ENCODE peak calls at places on chromosomes 3 and 15, in eight cellular contexts. O is nephron progenitor cell, N is AG10803, L is BJ, M is hepatocyte, I is body of pancreas, F is fibroblast of mammary gland, C is tibial nerve. W is an unnamed sample.

GRCh38 chr15:88345962-88346361 is 89.4 kb upstream of the NTRK3 start:
- DNase-seq in O (no peak), N (no peak), L (no peak), M (no peak), I (no peak), F (no peak), C (no peak), W (no peak)

GRCh38 chr3:190139365-190139764 is 18.7 kb upstream of the P3H2 start:
- DNase-seq in O (no peak), N (no peak), L (no peak), M (no peak), I (no peak), F (no peak), C (no peak), W (no peak)

GRCh38 chr3:157856078-157856939 is 249.9 kb downstream of the SHOX2 start:
- DNase-seq in O (no peak), N (no peak), L (no peak), M (no peak), I (peak; percentile 27), F (peak; percentile 57), C (no peak), W (no peak)

GRCh38 chr15:85639752-85640381 is 154.9 kb downstream of the KLHL25 start:
- DNase-seq in O (no peak), N (peak; percentile 84), L (peak; percentile 71), M (no peak), I (no peak), F (peak; percentile 90), C (no peak), W (no peak)

GRCh38 chr3:5120446-5120845 is 1.6 kb upstream of the ARL8B start:
- DNase-seq in O (no peak), N (no peak), L (no peak), M (no peak), I (no peak), F (no peak), C (no peak), W (no peak)

GRCh38 chr3:183539821-183540220 is 15.7 kb downstream of the KLHL6 start:
- DNase-seq in O (no peak), N (peak; percentile 4), L (no peak), M (no peak), I (no peak), F (no peak), C (no peak), W (no peak)

GRCh38 chr3:184059424-184059823 is 6.6 kb downstream of the HTR3C start:
- DNase-seq in O (no peak), N (no peak), L (no peak), M (no peak), I (no peak), F (no peak), C (no peak), W (no peak)

GRCh38 chr3:11021611-11022011 is 29.1 kb downstream of the SLC6A1 start:
- DNase-seq in O (no peak), N (no peak), L (no peak), M (no peak), I (no peak), F (no peak), C (no peak), W (no peak)

GRCh38 chr3:13214847-13215472 is 141.7 kb upstream of the IQSEC1 start:
- DNase-seq in O (no peak), N (no peak), L (no peak), M (no peak), I (no peak), F (no peak), C (no peak), W (no peak)

GRCh38 chr3:57948080-57948671 is 60.0 kb upstream of the FLNB start:
- DNase-seq in O (no peak), N (no peak), L (no peak), M (no peak), I (no peak), F (no peak), C (no peak), W (no peak)

GRCh38 chr15:58453931-58454793 is 22.4 kb downstream of the LIPC start:
- DNase-seq in O (no peak), N (no peak), L (no peak), M (no peak), I (peak; percentile 49), F (peak; percentile 45), C (no peak), W (peak; percentile 90)

GRCh38 chr3:149638401-149639092 is 19.3 kb downstream of the WWTR1 start:
- DNase-seq in O (no peak), N (peak; percentile 83), L (peak; percentile 31), M (peak; percentile 40), I (peak; percentile 17), F (peak; percentile 77), C (no peak), W (no peak)

GRCh38 chr15:78308422-78309021 is 9.1 kb upstream of the SKIC8 start:
- DNase-seq in O (peak; percentile 89), N (peak; percentile 58), L (no peak), M (peak; percentile 90), I (peak; percentile 60), F (peak; percentile 57), C (peak; percentile 51), W (peak; percentile 80)

GRCh38 chr3:143977326-143978262 is 6.0 kb downstream of the DIPK2A start:
- DNase-seq in O (no peak), N (peak; percentile 20), L (no peak), M (no peak), I (no peak), F (peak; percentile 63), C (no peak), W (no peak)

GRCh38 chr3:106349191-106349881 is 480.5 kb upstream of the CBLB start:
- DNase-seq in O (no peak), N (no peak), L (no peak), M (no peak), I (no peak), F (no peak), C (no peak), W (no peak)

GRCh38 chr3:11548721-11549131 is 95.0 kb downstream of the VGLL4 start:
- DNase-seq in O (no peak), N (peak; percentile 78), L (no peak), M (no peak), I (no peak), F (peak; percentile 83), C (no peak), W (no peak)

GRCh38 chr3:141426404-141427034 is 58.2 kb downstream of the ZBTB38 start:
- DNase-seq in O (peak; percentile 16), N (peak; percentile 80), L (no peak), M (peak; percentile 83), I (peak; percentile 94), F (peak; percentile 82), C (peak; percentile 65), W (no peak)

GRCh38 chr15:98177950-98178848 is 217.7 kb downstream of the ARRDC4 start:
- DNase-seq in O (peak; percentile 59), N (peak; percentile 75), L (no peak), M (peak; percentile 87), I (peak; percentile 60), F (peak; percentile 73), C (no peak), W (peak; percentile 31)

GRCh38 chr15:32952062-32952461 is 234.3 kb downstream of the GREM1 start:
- DNase-seq in O (no peak), N (no peak), L (no peak), M (no peak), I (no peak), F (no peak), C (no peak), W (no peak)

GRCh38 chr15:92979011-92979701 is 79.0 kb downstream of the CHD2 start:
- DNase-seq in O (no peak), N (no peak), L (no peak), M (peak; percentile 32), I (no peak), F (peak; percentile 63), C (no peak), W (no peak)

GRCh38 chr3:154301556-154301955 is 22.7 kb downstream of the DHX36 start:
- DNase-seq in O (no peak), N (no peak), L (no peak), M (no peak), I (no peak), F (no peak), C (no peak), W (no peak)

GRCh38 chr3:193722566-193722965 is 129.6 kb downstream of the OPA1 start:
- DNase-seq in O (no peak), N (no peak), L (no peak), M (no peak), I (no peak), F (no peak), C (no peak), W (no peak)

GRCh38 chr3:129657261-129658046 is 51.0 kb upstream of the PLXND1 start:
- DNase-seq in O (no peak), N (peak; percentile 37), L (no peak), M (no peak), I (no peak), F (peak; percentile 31), C (no peak), W (no peak)

GRCh38 chr3:196502775-196503181 is 790 bp downstream of the RNF168 start:
- DNase-seq in O (peak; percentile 46), N (peak; percentile 85), L (peak; percentile 43), M (peak; percentile 55), I (peak; percentile 73), F (peak; percentile 94), C (peak; percentile 28), W (peak; percentile 81)
- TF ChIP-seq CTCF in O (no peak), N (no peak), L (no peak), M (no peak), I (no peak), F (no peak), C (no peak), W (no peak)

DNA sequence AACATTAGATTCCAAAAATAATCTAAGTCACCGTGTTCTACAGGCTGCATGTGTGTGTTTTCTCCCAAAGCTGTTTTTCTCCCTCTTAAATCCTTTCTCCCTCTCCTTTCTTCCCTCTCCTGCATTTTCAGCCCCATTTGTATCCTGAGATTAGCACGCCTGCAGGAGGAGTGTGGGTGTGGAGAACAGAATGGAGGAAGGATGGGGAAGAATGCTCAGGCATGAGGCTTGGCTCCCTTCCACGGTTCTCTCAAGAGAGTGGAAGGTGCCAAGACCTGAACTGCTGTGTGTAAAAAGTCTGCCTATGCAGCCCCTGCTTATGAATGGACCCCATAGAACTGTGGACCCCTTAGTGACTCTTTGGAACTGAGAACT is 285.6 kb upstream of the ROPN1 start:
- DNase-seq in O (no peak), N (peak; percentile 45), L (no peak), M (no peak), I (peak; percentile 14), F (peak; percentile 45), C (peak; percentile 23), W (no peak)
- TF ChIP-seq CTCF in O (no peak), N (no peak), L (peak; percentile 10), M (no peak), I (no peak), F (no peak), C (no peak), W (no peak)

GRCh38 chr15:44713006-44713966 is 2.0 kb downstream of the B2M start:
- DNase-seq in O (no peak), N (peak; percentile 40), L (no peak), M (no peak), I (no peak), F (peak; percentile 51), C (no peak), W (no peak)
- TF ChIP-seq CTCF in O (no peak), N (peak; percentile 52), L (peak; percentile 41), M (peak; percentile 25), I (no peak), F (peak; percentile 30), C (no peak), W (no peak)

DNA sequence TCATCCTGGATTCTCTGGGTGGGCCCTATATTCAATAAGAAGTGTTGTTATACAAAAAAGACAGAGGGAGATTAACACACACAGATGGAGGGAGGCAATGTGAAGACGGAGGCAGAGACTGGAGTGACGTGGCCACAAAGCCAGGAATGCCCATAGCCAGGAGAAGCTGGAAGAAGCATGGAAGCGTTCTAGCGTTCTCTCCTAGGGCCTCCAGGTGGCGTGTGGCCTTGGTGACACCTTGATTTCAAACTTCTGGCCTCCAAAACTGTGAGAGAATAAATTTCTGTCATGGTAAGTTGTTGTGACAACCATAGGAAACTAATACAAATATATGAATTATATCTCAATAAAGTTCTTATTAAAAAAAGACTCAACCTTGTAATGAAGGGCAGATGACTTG is 21.3 kb downstream of the THBS1 start:
- DNase-seq in O (no peak), N (no peak), L (no peak), M (no peak), I (no peak), F (no peak), C (no peak), W (no peak)
- TF ChIP-seq CTCF in O (no peak), N (peak; percentile 22), L (peak; percentile 15), M (no peak), I (no peak), F (peak; percentile 6), C (no peak), W (no peak)

W was measured in activated CD8-positive, alpha-beta T cell treated with anti-CD3 and anti-CD28 coated beads for 36 hours.